ENCODE peak calls at places on chromosome 2, in five cellular contexts. T is endodermal cell; Z is tibial artery; L is activated CD8-positive, alpha-beta memory T cell treated with anti-CD3 and anti-CD28 coated beads for 48 hours; N is activated effector memory CD4-positive, alpha-beta T cell treated with anti-CD3 and anti-CD28 coated beads, Interleukin-2, amount 50 U/mL, for 16 hours. O is an unnamed sample.

GRCh38 chr2:227394403-227394802 is 6.7 kb upstream of the SCYGR1 start:
- DNase-seq in Z (no peak), L (no peak), T (no peak), N (no peak), O (no peak)

GRCh38 chr2:3738454-3738853 is 35.1 kb downstream of the DCDC2C start:
- DNase-seq in T (peak), L (no peak), Z (no peak), N (no peak), O (no peak)

GRCh38 chr2:65017335-65017734 is 28.1 kb downstream of the SLC1A4 start:
- DNase-seq in T (peak), N (no peak), Z (no peak), L (no peak), O (no peak)

GRCh38 chr2:159798376-159798724 is 342 bp upstream of the CD302 start:
- DNase-seq in T (no peak), N (no peak), L (no peak), Z (no peak), O (no peak)

GRCh38 chr2:10267551-10268465 is 34.9 kb upstream of the HPCAL1 start:
- DNase-seq in N (peak), T (peak), L (no peak), Z (peak), O (peak)

GRCh38 chr2:79670198-79670597 is 157.3 kb downstream of the CTNNA2 start:
- DNase-seq in T (peak), Z (no peak), N (no peak), L (no peak), O (peak)

GRCh38 chr2:119387381-119388129 is 20.8 kb downstream of the DBI start:
- DNase-seq in L (no peak), T (peak), N (peak), Z (peak), O (no peak)

GRCh38 chr2:165469417-165469816 is at the start of gene CSRNP3:
- DNase-seq in N (no peak), Z (peak), L (no peak), T (peak), O (peak)

GRCh38 chr2:147506889-147507288 is 337.9 kb upstream of the ACVR2A start:
- DNase-seq in T (no peak), N (no peak), L (no peak), Z (no peak), O (no peak)

GRCh38 chr2:64770137-64770780 is 116.5 kb upstream of the SERTAD2 start:
- DNase-seq in Z (no peak), T (no peak), N (no peak), L (no peak), O (no peak)

GRCh38 chr2:200399046-200399445 is 92.6 kb downstream of the SPATS2L start:
- DNase-seq in Z (no peak), L (no peak), T (no peak), N (no peak), O (no peak)

GRCh38 chr2:44330801-44331200 is 30.5 kb downstream of the PREPL start:
- DNase-seq in L (no peak), Z (no peak), N (no peak), T (no peak), O (no peak)

GRCh38 chr2:241255542-241256167 is 59.8 kb downstream of the HDLBP start:
- DNase-seq in T (no peak), L (no peak), N (no peak), Z (no peak), O (no peak)

GRCh38 chr2:217103752-217104540 is 244.1 kb upstream of the TNP1 start:
- DNase-seq in Z (no peak), L (no peak), N (no peak), T (no peak), O (no peak)

GRCh38 chr2:240593703-240594451 is 7.3 kb downstream of the CAPN10 start:
- DNase-seq in T (no peak), L (no peak), N (peak), Z (no peak), O (no peak)

O was measured in mesothelial cell of epicardium.